ENCODE peak calls at places on chromosomes 3 and 15, in ten cellular contexts. M is left lung, C is Peyer's patch, P is lung, B is GM13976, Q is progenitor cell of endocrine pancreas, Y is neural crest cell, D is AG10803, O is K562, G is dorsolateral prefrontal cortex. V is an unnamed sample.

GRCh38 chr3:187205683-187206082 is 8.4 kb downstream of the RTP1 start:
- DNase-seq in M (no peak), C (no peak), P (no peak), B (no peak), Q (no peak), Y (no peak), D (no peak), O (no peak), G (no peak), V (no peak)

GRCh38 chr3:193831495-193832455 is 238.8 kb downstream of the OPA1 start:
- DNase-seq in M (no peak), C (no peak), P (peak), B (peak), Q (no peak), Y (no peak), D (no peak), O (peak), G (peak), V (no peak)

GRCh38 chr15:49900036-49900435 is 219.0 kb downstream of the ATP8B4 start:
- DNase-seq in M (no peak), C (no peak), P (no peak), B (no peak), Q (no peak), Y (no peak), D (peak), O (no peak), G (no peak), V (peak)

GRCh38 chr3:48798998-48799397 is 48.7 kb downstream of the PRKAR2A start:
- DNase-seq in M (no peak), C (no peak), P (no peak), B (no peak), Q (no peak), Y (no peak), D (no peak), O (no peak), G (no peak), V (peak)

GRCh38 chr15:63909819-63910437 is 76.2 kb upstream of the HERC1 start:
- DNase-seq in M (no peak), C (no peak), P (no peak), B (no peak), Q (no peak), Y (no peak), D (peak), O (no peak), G (no peak), V (peak)

GRCh38 chr15:75745305-75745704 is 32.7 kb upstream of the CSPG4 start:
- DNase-seq in M (no peak), C (no peak), P (no peak), B (no peak), Q (no peak), Y (no peak), D (no peak), O (no peak), G (no peak), V (no peak)

GRCh38 chr3:184756151-184756681 is 44.4 kb upstream of the MAGEF1 start:
- DNase-seq in M (no peak), C (no peak), P (no peak), B (no peak), Q (no peak), Y (no peak), D (no peak), O (no peak), G (no peak), V (no peak)

GRCh38 chr15:69766156-69766555 is 313.5 kb downstream of the RPLP1 start:
- DNase-seq in M (no peak), C (no peak), P (no peak), B (no peak), Q (no peak), Y (no peak), D (no peak), O (no peak), G (no peak), V (no peak)

GRCh38 chr3:5198986-5199731 is 11.7 kb downstream of the EDEM1 start:
- DNase-seq in M (no peak), C (peak), P (no peak), B (no peak), Q (no peak), Y (no peak), D (peak), O (no peak), G (no peak), V (no peak)

GRCh38 chr15:99911824-99912223 is 178.6 kb upstream of the LYSMD4 start:
- DNase-seq in M (no peak), C (no peak), P (no peak), B (no peak), Q (no peak), Y (no peak), D (no peak), O (no peak), G (no peak), V (peak)

DNA sequence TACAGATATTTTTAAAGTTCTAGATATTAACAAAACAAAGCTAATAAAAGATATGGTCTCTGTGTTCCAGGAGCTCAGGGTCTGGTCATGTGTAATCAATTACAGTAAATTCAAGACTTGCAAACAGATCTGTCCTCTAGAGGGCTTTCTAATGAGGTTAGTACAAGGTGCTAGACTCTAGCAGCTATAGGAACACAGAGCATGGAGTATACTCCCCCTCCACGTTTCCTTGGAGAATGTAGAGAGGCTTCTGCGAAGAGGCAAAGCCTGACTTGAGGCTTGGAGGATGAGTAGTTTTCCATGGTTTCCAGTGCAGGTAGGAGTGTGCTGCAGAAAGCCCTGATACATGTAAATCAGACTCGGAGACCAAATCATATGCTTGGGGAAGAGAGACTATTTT is 32.7 kb upstream of the DLG1 start:
- DNase-seq in M (no peak), C (no peak), P (no peak), B (no peak), Q (no peak), Y (no peak), D (peak), O (no peak), G (no peak), V (peak)
- TF ChIP-seq CTCF in M (no peak), C (peak), P (no peak), B (no peak), Q (no peak), Y (no peak), D (peak), O (no peak), G (no peak), V (peak)

GRCh38 chr3:1103525-1103924 is 10.7 kb downstream of the CNTN6 start:
- DNase-seq in M (no peak), C (no peak), P (no peak), B (no peak), Q (no peak), Y (no peak), D (no peak), O (no peak), G (no peak), V (no peak)
- TF ChIP-seq CTCF in M (no peak), C (no peak), P (no peak), B (no peak), Q (peak), Y (no peak), D (peak), O (no peak), G (no peak), V (no peak)

DNA sequence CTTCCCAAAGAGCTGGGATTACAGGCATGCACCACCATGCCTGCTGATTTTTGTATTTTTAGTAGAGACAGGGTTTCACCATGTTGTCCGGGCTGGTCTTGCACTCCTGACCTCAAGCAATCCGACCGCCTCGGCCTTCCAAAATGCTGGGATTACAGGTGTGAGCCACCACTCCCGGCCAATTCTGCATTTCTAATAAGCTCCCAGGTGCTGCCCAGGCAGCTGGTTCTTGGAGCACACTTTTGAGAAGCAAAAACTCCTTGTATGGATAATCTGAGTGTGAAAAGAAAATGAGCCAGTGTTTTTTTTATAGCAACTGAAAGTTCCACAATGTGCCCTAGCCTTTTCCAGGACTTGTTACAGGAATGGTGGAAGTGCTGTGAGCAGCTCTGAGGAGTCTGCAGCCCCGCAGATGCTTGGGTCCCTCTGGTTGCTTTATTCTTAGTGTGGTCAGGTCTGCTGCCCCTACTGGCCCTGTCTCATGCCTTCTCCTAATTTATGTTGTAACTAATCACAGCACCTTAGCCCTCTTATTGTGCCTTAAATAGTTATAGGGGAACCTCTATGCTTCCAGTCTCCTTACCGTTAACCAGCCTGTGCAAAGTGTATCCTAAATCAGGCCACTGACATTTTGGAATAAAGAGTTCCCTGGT is 13.5 kb upstream of the KCNAB1 start:
- DNase-seq in M (no peak), C (no peak), P (no peak), B (no peak), Q (no peak), Y (no peak), D (no peak), O (no peak), G (no peak), V (no peak)
- TF ChIP-seq CTCF in M (no peak), C (no peak), P (no peak), B (no peak), Q (peak), Y (no peak), D (peak), O (no peak), G (no peak), V (peak)

GRCh38 chr3:53198256-53198977 is 37.4 kb downstream of the PRKCD start:
- DNase-seq in M (no peak), C (no peak), P (no peak), B (no peak), Q (no peak), Y (no peak), D (no peak), O (no peak), G (no peak), V (no peak)
- TF ChIP-seq CTCF in M (no peak), C (no peak), P (no peak), B (no peak), Q (peak), Y (no peak), D (no peak), O (no peak), G (no peak), V (peak)

GRCh38 chr15:88257311-88257901 is 867 bp upstream of the NTRK3 start:
- DNase-seq in M (no peak), C (no peak), P (no peak), B (no peak), Q (no peak), Y (no peak), D (no peak), O (no peak), G (no peak), V (peak)
- TF ChIP-seq CTCF in M (no peak), C (no peak), P (no peak), B (no peak), Q (no peak), Y (no peak), D (no peak), O (no peak), G (no peak), V (no peak)

V was measured in cardiac muscle cell.